ENCODE peak calls at places on chromosome 3, in eight cellular contexts. P is breast epithelium, X is A549, S is ovary, W is body of pancreas, H is heart left ventricle, K is stomach, A is IMR-90. R is an unnamed sample.

GRCh38 chr3:55620361-55621025 is 133.4 kb upstream of the WNT5A start:
- DNase-seq in P (no peak), X (no peak), S (no peak), W (no peak), H (no peak), K (no peak), A (peak; percentile 87), R (no peak)

GRCh38 chr3:16836505-16837237 is 48.1 kb upstream of the PLCL2 start:
- DNase-seq in P (no peak), X (no peak), S (no peak), W (no peak), H (no peak), K (no peak), A (no peak), R (no peak)

GRCh38 chr3:187044871-187045552 is 94.3 kb downstream of the RPL39L start:
- DNase-seq in P (no peak), X (no peak), S (no peak), W (peak; percentile 23), H (peak; percentile 63), K (peak; percentile 45), A (no peak), R (no peak)

GRCh38 chr3:169362261-169362660 is 301.3 kb downstream of the MECOM start:
- DNase-seq in P (no peak), X (no peak), S (no peak), W (peak; percentile 79), H (no peak), K (peak; percentile 66), A (peak; percentile 40), R (no peak)

GRCh38 chr3:74614133-74614967 is at the start of gene CNTN3:
- DNase-seq in P (no peak), X (no peak), S (peak; percentile 41), W (peak; percentile 67), H (no peak), K (peak; percentile 43), A (peak; percentile 49), R (no peak)

GRCh38 chr3:37031115-37031682 is 37.9 kb downstream of the MLH1 start:
- DNase-seq in P (no peak), X (no peak), S (no peak), W (no peak), H (no peak), K (no peak), A (peak; percentile 13), R (no peak)

GRCh38 chr3:66076861-66077495 is 38.3 kb upstream of the MAGI1 start:
- DNase-seq in P (no peak), X (no peak), S (no peak), W (no peak), H (no peak), K (no peak), A (peak; percentile 47), R (no peak)

GRCh38 chr3:43418601-43419272 is 132.4 kb downstream of the SNRK start:
- DNase-seq in P (no peak), X (no peak), S (no peak), W (peak; percentile 56), H (peak; percentile 46), K (no peak), A (peak; percentile 71), R (no peak)

GRCh38 chr3:16203671-16204629 is 29.5 kb downstream of the GALNT15 start:
- DNase-seq in P (no peak), X (no peak), S (no peak), W (no peak), H (no peak), K (no peak), A (no peak), R (no peak)

GRCh38 chr3:141410861-141411771 is 42.8 kb downstream of the ZBTB38 start:
- DNase-seq in P (no peak), X (no peak), S (no peak), W (no peak), H (no peak), K (no peak), A (peak; percentile 68), R (no peak)

GRCh38 chr3:16761576-16761975 is 123.2 kb upstream of the PLCL2 start:
- DNase-seq in P (no peak), X (no peak), S (no peak), W (no peak), H (no peak), K (no peak), A (no peak), R (no peak)

GRCh38 chr3:182241777-182242556 is 530.2 kb downstream of the SOX2 start:
- DNase-seq in P (no peak), X (no peak), S (peak; percentile 48), W (peak; percentile 44), H (peak; percentile 24), K (no peak), A (no peak), R (no peak)

GRCh38 chr3:172042136-172042535 is 2.8 kb downstream of the FNDC3B start:
- DNase-seq in P (no peak), X (no peak), S (no peak), W (no peak), H (no peak), K (no peak), A (no peak), R (no peak)

GRCh38 chr3:172040976-172041963 is 1.9 kb downstream of the FNDC3B start:
- DNase-seq in P (peak; percentile 39), X (no peak), S (peak; percentile 50), W (peak; percentile 46), H (no peak), K (peak; percentile 33), A (peak; percentile 41), R (peak; percentile 10)

GRCh38 chr3:172039352-172040077 is at the start of gene FNDC3B:
- DNase-seq in P (peak; percentile 91), X (peak; percentile 72), S (peak; percentile 95), W (peak; percentile 96), H (peak; percentile 95), K (peak; percentile 95), A (peak; percentile 95), R (peak; percentile 76)

GRCh38 chr3:172038823-172039222 is 555 bp upstream of the FNDC3B start:
- DNase-seq in P (no peak), X (no peak), S (peak; percentile 40), W (no peak), H (no peak), K (no peak), A (peak; percentile 49), R (no peak)

GRCh38 chr3:172040078-172040975 is 949 bp downstream of the FNDC3B start:
- DNase-seq in P (peak; percentile 66), X (peak; percentile 51), S (peak; percentile 88), W (peak; percentile 89), H (peak; percentile 89), K (peak; percentile 87), A (peak; percentile 86), R (peak; percentile 60)
- TF ChIP-seq POLR2A in P (no peak), X (no peak), S (peak; percentile 65), W (peak; percentile 61), H (peak; percentile 80), K (no peak), A (peak; percentile 79), R (peak; percentile 54)

GRCh38 chr3:10248184-10248983 is at the start of gene TATDN2:
- DNase-seq in P (peak; percentile 92), X (peak; percentile 99), S (peak; percentile 97), W (peak; percentile 97), H (peak; percentile 98), K (peak; percentile 97), A (peak; percentile 93), R (peak; percentile 97)
- TF ChIP-seq POLR2A in P (peak; percentile 29), X (peak; percentile 68), S (peak; percentile 76), W (peak; percentile 75), H (peak; percentile 92), K (no peak), A (peak; percentile 86), R (peak; percentile 94)

GRCh38 chr3:129415830-129416229 is 12.6 kb downstream of the EFCAB12 start:
- DNase-seq in P (no peak), X (no peak), S (no peak), W (no peak), H (no peak), K (no peak), A (no peak), R (no peak)

GRCh38 chr3:129415378-129415777 is 13.1 kb downstream of the EFCAB12 start:
- DNase-seq in P (no peak), X (no peak), S (no peak), W (no peak), H (no peak), K (no peak), A (no peak), R (no peak)

GRCh38 chr3:129412542-129413198 is 15.8 kb downstream of the EFCAB12 start:
- DNase-seq in P (no peak), X (no peak), S (no peak), W (no peak), H (no peak), K (no peak), A (peak; percentile 88), R (no peak)

GRCh38 chr3:129416408-129416807 is 12.0 kb downstream of the EFCAB12 start:
- DNase-seq in P (no peak), X (no peak), S (no peak), W (no peak), H (no peak), K (no peak), A (no peak), R (no peak)

DNA sequence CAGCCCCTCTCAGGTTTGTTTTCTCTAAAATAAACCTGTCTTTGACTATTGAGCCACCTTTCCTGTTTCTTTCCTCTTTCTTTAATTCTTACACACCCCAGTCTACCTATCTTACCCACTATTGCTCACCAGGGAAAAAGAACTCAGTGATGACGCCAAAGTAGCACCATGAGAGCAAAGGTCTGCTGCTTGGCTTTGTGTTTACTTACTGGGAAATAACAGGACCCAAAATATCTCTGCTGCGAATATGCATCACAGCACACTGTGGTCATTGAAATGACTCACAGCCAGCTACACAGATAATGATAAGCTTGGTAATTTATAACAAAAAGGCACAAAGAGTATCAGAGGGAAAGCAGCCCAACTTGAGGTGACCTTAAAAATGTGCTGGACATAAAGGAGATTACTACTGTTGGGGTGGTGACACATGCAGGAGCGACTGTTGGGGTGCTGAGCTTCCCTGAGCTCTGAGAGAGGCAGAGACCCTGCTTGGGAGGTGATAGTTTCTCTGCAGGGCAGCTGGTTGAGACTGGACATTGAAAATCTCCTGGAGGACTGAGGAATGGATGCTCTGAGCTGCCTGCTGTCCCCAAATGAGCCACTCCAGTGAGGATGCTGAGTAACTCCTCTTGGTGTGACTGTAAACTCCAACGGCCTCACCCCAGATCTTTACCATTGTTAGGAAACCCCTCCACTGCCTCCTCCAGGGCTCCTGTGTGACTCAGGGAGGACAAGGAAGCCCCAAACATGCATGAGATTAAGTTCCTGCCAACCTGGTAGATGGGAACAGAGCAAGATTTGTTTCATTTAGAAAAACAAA is 14.5 kb downstream of the EFCAB12 start:
- DNase-seq in P (no peak), X (peak; percentile 67), S (no peak), W (no peak), H (no peak), K (no peak), A (peak; percentile 99), R (peak; percentile 72)
- TF ChIP-seq POLR2A in P (no peak), X (no peak), S (no peak), W (no peak), H (no peak), K (no peak), A (no peak), R (no peak)

DNA sequence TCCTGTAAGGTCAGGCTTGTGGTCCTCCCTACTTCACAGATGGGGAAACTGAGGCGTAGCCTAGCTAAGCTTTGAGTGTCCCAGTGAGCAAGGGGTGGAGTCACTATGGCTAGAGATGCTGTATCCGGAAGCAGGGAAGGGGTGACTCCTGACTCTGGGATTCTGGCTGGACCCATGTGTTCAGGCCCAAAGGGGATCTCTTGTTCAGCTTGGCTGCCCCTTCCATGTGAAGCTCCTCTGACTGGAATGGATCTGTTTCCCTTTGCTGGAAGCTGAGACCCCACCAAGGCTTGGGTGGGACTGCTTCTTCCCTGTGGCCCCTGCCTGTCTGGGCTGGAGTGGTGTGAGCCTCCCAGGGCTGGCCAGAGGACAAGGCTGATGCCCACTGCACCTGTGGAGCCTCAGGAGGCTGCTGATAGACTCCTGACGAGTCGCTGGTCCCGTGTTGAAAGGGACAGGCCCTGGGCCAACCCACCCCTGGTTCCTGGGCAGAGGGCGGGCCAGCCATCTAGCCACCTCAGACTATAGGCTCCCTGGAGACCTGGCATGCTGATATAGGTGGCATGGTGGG is 1.0 kb downstream of the MAPKAPK3 start:
- DNase-seq in P (no peak), X (no peak), S (peak; percentile 50), W (no peak), H (peak; percentile 62), K (no peak), A (no peak), R (no peak)
- TF ChIP-seq POLR2A in P (no peak), X (no peak), S (no peak), W (no peak), H (no peak), K (no peak), A (no peak), R (no peak)

R was measured in H54.